ENCODE peak calls at places on chromosomes 16 and 17, in six cellular contexts. C is renal cortical epithelial cell; Z is activated T-helper 2 cell treated with anti-CD3 and anti-CD28 coated beads, Interferon-gamma antibody, Interleukin-2, Interleukin-4, amounts not matched to agents 10 μg/mL and 5 μg/mL and 100 μg/mL, durations not matched to agents 14 hours and 24 hours and 36 hours; F is Caki2; H is fibroblast of mammary gland; J is natural killer cell. K is an unnamed sample.

GRCh38 chr17:6393368-6393952 is 41.5 kb downstream of the AIPL1 start:
- DNase-seq in J (no peak), C (no peak), H (no peak), F (no peak), Z (no peak), K (no peak)

GRCh38 chr17:62652251-62653001 is 25.0 kb downstream of the MRC2 start:
- DNase-seq in Z (peak; percentile 19), J (peak; percentile 35), F (peak; percentile 82), H (peak; percentile 70), C (peak; percentile 64), K (no peak)

GRCh38 chr16:72856797-72857196 is 191.1 kb downstream of the ZFHX3 start:
- DNase-seq in F (no peak), H (peak; percentile 30), C (peak; percentile 29), Z (no peak), J (no peak), K (no peak)

GRCh38 chr17:73089918-73090317 is 2.6 kb downstream of the SLC39A11 start:
- DNase-seq in H (no peak), C (no peak), F (no peak), Z (no peak), J (no peak), K (no peak)

GRCh38 chr16:81738831-81739496 is 40.1 kb upstream of the PLCG2 start:
- DNase-seq in J (no peak), H (no peak), Z (no peak), C (no peak), F (no peak), K (no peak)

GRCh38 chr16:67662653-67663010 is 1.9 kb downstream of the PARD6A start:
- DNase-seq in C (no peak), Z (no peak), F (no peak), J (no peak), H (no peak), K (no peak)

GRCh38 chr16:85845276-85845675 is 45.8 kb downstream of the COX4I1 start:
- DNase-seq in J (no peak), Z (no peak), F (no peak), H (no peak), C (no peak), K (no peak)

GRCh38 chr17:60089097-60089844 is 10.6 kb upstream of the HEATR6 start:
- DNase-seq in H (no peak), Z (no peak), F (no peak), C (no peak), J (no peak), K (no peak)

GRCh38 chr17:2054262-2054739 is 602 bp upstream of the HIC1 start:
- DNase-seq in C (no peak), H (peak; percentile 64), Z (no peak), F (peak; percentile 16), J (peak; percentile 53), K (no peak)

GRCh38 chr16:2512920-2513404 is 790 bp upstream of the ATP6V0C start:
- DNase-seq in F (no peak), Z (no peak), C (no peak), J (peak; percentile 51), H (no peak), K (no peak)

GRCh38 chr17:66468241-66469087 is 166.1 kb downstream of the PRKCA start:
- DNase-seq in C (peak; percentile 88), F (no peak), Z (no peak), H (no peak), J (no peak), K (no peak)

GRCh38 chr17:48439875-48440505 is 10.0 kb upstream of the SKAP1 start:
- DNase-seq in Z (peak; percentile 46), H (no peak), J (peak; percentile 56), F (no peak), C (peak; percentile 54), K (no peak)

GRCh38 chr17:62687997-62688396 is 60.5 kb downstream of the MRC2 start:
- DNase-seq in J (no peak), F (no peak), H (no peak), Z (no peak), C (no peak), K (no peak)

GRCh38 chr17:4515501-4515900 is 16.8 kb downstream of the SPNS2 start:
- DNase-seq in F (no peak), J (no peak), C (no peak), H (no peak), Z (no peak), K (no peak)

GRCh38 chr16:88059701-88060386 is 108.6 kb downstream of the BANP start:
- DNase-seq in Z (no peak), J (no peak), C (no peak), H (no peak), F (no peak), K (no peak)

GRCh38 chr17:1882836-1883235 is 53.0 kb downstream of the RPA1 start:
- DNase-seq in H (peak; percentile 52), Z (no peak), J (no peak), F (peak; percentile 10), C (peak; percentile 40), K (no peak)

GRCh38 chr17:57609878-57610270 is 135.2 kb downstream of the CCDC182 start:
- DNase-seq in Z (no peak), H (no peak), J (no peak), F (no peak), C (no peak), K (no peak)

GRCh38 chr16:55389426-55390073 is 65.5 kb downstream of the IRX6 start:
- DNase-seq in J (no peak), C (no peak), H (no peak), F (no peak), Z (no peak), K (no peak)

GRCh38 chr17:74646231-74646630 is 22.7 kb upstream of the CD300E start:
- DNase-seq in J (no peak), H (peak; percentile 24), Z (no peak), C (peak; percentile 14), F (no peak), K (no peak)

GRCh38 chr17:76911299-76912007 is 43.2 kb downstream of the MGAT5B start:
- DNase-seq in H (no peak), Z (no peak), F (peak; percentile 38), C (no peak), J (no peak), K (no peak)

GRCh38 chr16:56519459-56520250 is at the start of gene BBS2:
- DNase-seq in H (peak; percentile 69), F (peak; percentile 79), Z (peak; percentile 86), C (peak; percentile 70), J (peak; percentile 85), K (no peak)

GRCh38 chr17:4759776-4760236 is 11.9 kb upstream of the TM4SF5 start:
- DNase-seq in F (no peak), J (no peak), H (no peak), Z (no peak), C (no peak), K (no peak)

GRCh38 chr17:50835563-50836231 is at the start of gene WFIKKN2:
- DNase-seq in C (no peak), Z (no peak), F (no peak), J (no peak), H (no peak), K (no peak)

GRCh38 chr17:43211123-43211479 is 574 bp upstream of the TMEM106A start:
- DNase-seq in C (no peak), J (no peak), Z (no peak), H (no peak), F (peak; percentile 4), K (no peak)

GRCh38 chr16:1941924-1942809 is 832 bp downstream of the MSRB1 start:
- DNase-seq in Z (no peak), C (peak; percentile 79), F (peak; percentile 59), H (peak; percentile 41), J (no peak), K (no peak)

GRCh38 chr16:10551881-10552280 is 28.5 kb downstream of the EMP2 start:
- DNase-seq in C (no peak), J (no peak), F (no peak), H (no peak), Z (no peak), K (no peak)